ENCODE peak calls at places on chromosome 21, in ten cellular contexts. One of them, this sample, is unnamed.

GRCh38 chr21:34360488-34361241 is 3.1 kb upstream of the KCNE2 start:
- DNase-seq in AG04450: no peak
- DNase-seq in fibroblast of mammary gland: no peak
- DNase-seq in colonic mucosa: no peak
- DNase-seq in mucosa of descending colon: no peak
- DNase-seq in IMR-90: no peak
- DNase-seq in HCT116: no peak
- DNase-seq in glutamatergic neuron: no peak
- DNase-seq in A549: no peak
- DNase-seq in CD8-positive, alpha-beta T cell: no peak
- DNase-seq in this sample: no peak

GRCh38 chr21:20315044-20315443 is 683.2 kb upstream of the NCAM2 start:
- DNase-seq in HCT116: no peak
- DNase-seq in IMR-90: no peak
- DNase-seq in colonic mucosa: no peak
- DNase-seq in fibroblast of mammary gland: no peak
- DNase-seq in glutamatergic neuron: no peak
- DNase-seq in A549: no peak
- DNase-seq in AG04450: no peak
- DNase-seq in CD8-positive, alpha-beta T cell: no peak
- DNase-seq in mucosa of descending colon: no peak
- DNase-seq in this sample: no peak

GRCh38 chr21:39788383-39788782 is 43.4 kb downstream of the IGSF5 start:
- DNase-seq in fibroblast of mammary gland: peak; percentile 15
- DNase-seq in IMR-90: peak; percentile 12
- DNase-seq in A549: peak; percentile 67
- DNase-seq in mucosa of descending colon: peak; percentile 63
- DNase-seq in colonic mucosa: peak; percentile 75
- DNase-seq in CD8-positive, alpha-beta T cell: no peak
- DNase-seq in HCT116: peak; percentile 66
- DNase-seq in AG04450: no peak
- DNase-seq in glutamatergic neuron: peak; percentile 63
- DNase-seq in this sample: no peak

GRCh38 chr21:32364801-32365200 is 28.0 kb downstream of the URB1 start:
- DNase-seq in glutamatergic neuron: no peak
- DNase-seq in HCT116: no peak
- DNase-seq in AG04450: no peak
- DNase-seq in mucosa of descending colon: no peak
- DNase-seq in fibroblast of mammary gland: no peak
- DNase-seq in IMR-90: no peak
- DNase-seq in CD8-positive, alpha-beta T cell: no peak
- DNase-seq in colonic mucosa: no peak
- DNase-seq in A549: no peak
- DNase-seq in this sample: no peak

GRCh38 chr21:35026617-35027557 is 22.2 kb downstream of the RUNX1 start:
- DNase-seq in CD8-positive, alpha-beta T cell: peak; percentile 80
- DNase-seq in IMR-90: peak; percentile 48
- DNase-seq in mucosa of descending colon: peak; percentile 90
- DNase-seq in fibroblast of mammary gland: no peak
- DNase-seq in HCT116: no peak
- DNase-seq in glutamatergic neuron: peak; percentile 63
- DNase-seq in AG04450: no peak
- DNase-seq in colonic mucosa: peak; percentile 63
- DNase-seq in A549: no peak
- DNase-seq in this sample: no peak

GRCh38 chr21:33110340-33110715 is 40.4 kb downstream of the OLIG1 start:
- DNase-seq in AG04450: no peak
- DNase-seq in mucosa of descending colon: no peak
- DNase-seq in CD8-positive, alpha-beta T cell: no peak
- DNase-seq in IMR-90: no peak
- DNase-seq in colonic mucosa: no peak
- DNase-seq in HCT116: no peak
- DNase-seq in A549: no peak
- DNase-seq in fibroblast of mammary gland: no peak
- DNase-seq in glutamatergic neuron: no peak
- DNase-seq in this sample: no peak

GRCh38 chr21:43957629-43958362 is 54.3 kb upstream of the TRAPPC10 start:
- DNase-seq in glutamatergic neuron: no peak
- DNase-seq in fibroblast of mammary gland: no peak
- DNase-seq in IMR-90: no peak
- DNase-seq in mucosa of descending colon: no peak
- DNase-seq in colonic mucosa: no peak
- DNase-seq in AG04450: no peak
- DNase-seq in A549: no peak
- DNase-seq in HCT116: no peak
- DNase-seq in CD8-positive, alpha-beta T cell: no peak
- DNase-seq in this sample: no peak

GRCh38 chr21:16419188-16419874 is 689.5 kb downstream of the USP25 start:
- DNase-seq in IMR-90: peak; percentile 57
- DNase-seq in mucosa of descending colon: no peak
- DNase-seq in glutamatergic neuron: peak; percentile 23
- DNase-seq in HCT116: no peak
- DNase-seq in colonic mucosa: peak; percentile 30
- DNase-seq in AG04450: peak; percentile 63
- DNase-seq in fibroblast of mammary gland: peak; percentile 93
- DNase-seq in CD8-positive, alpha-beta T cell: no peak
- DNase-seq in A549: no peak
- DNase-seq in this sample: peak; percentile 87

GRCh38 chr21:25867041-25867440 is 132.3 kb downstream of the GABPA start:
- DNase-seq in fibroblast of mammary gland: no peak
- DNase-seq in HCT116: no peak
- DNase-seq in mucosa of descending colon: no peak
- DNase-seq in AG04450: no peak
- DNase-seq in IMR-90: no peak
- DNase-seq in A549: no peak
- DNase-seq in colonic mucosa: no peak
- DNase-seq in CD8-positive, alpha-beta T cell: no peak
- DNase-seq in glutamatergic neuron: no peak
- DNase-seq in this sample: no peak

GRCh38 chr21:25870084-25870483 is 135.3 kb downstream of the GABPA start:
- DNase-seq in mucosa of descending colon: no peak
- DNase-seq in fibroblast of mammary gland: no peak
- DNase-seq in IMR-90: no peak
- DNase-seq in CD8-positive, alpha-beta T cell: no peak
- DNase-seq in A549: no peak
- DNase-seq in colonic mucosa: no peak
- DNase-seq in AG04450: no peak
- DNase-seq in HCT116: no peak
- DNase-seq in glutamatergic neuron: no peak
- DNase-seq in this sample: no peak

GRCh38 chr21:25871566-25871965 is 136.8 kb downstream of the GABPA start:
- DNase-seq in glutamatergic neuron: no peak
- DNase-seq in A549: no peak
- DNase-seq in CD8-positive, alpha-beta T cell: no peak
- DNase-seq in colonic mucosa: no peak
- DNase-seq in fibroblast of mammary gland: no peak
- DNase-seq in mucosa of descending colon: no peak
- DNase-seq in AG04450: no peak
- DNase-seq in IMR-90: no peak
- DNase-seq in HCT116: no peak
- DNase-seq in this sample: no peak

DNA sequence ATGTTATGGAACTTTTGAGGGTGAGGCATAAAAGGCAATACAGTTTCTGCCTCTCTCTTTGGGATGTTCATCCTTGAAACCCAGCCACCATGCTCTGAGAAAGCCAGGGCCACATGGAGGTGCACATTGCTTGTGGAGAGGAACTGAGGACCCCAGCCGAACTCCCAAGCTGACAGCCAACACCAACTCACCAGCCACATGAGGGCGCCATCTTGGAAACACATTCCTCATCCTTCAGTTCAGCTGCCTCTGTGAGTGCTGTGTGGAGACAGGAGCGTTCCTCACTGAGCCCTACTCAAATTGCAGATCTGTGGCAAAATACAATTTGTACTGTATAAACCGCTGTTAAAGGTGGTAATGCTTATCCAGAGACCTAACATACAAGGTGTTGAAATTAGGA is 137.5 kb downstream of the GABPA start:
- DNase-seq in colonic mucosa: no peak
- DNase-seq in fibroblast of mammary gland: no peak
- DNase-seq in HCT116: no peak
- DNase-seq in IMR-90: no peak
- DNase-seq in glutamatergic neuron: no peak
- DNase-seq in AG04450: no peak
- DNase-seq in mucosa of descending colon: no peak
- DNase-seq in CD8-positive, alpha-beta T cell: no peak
- DNase-seq in A549: no peak
- DNase-seq in this sample: no peak
- TF ChIP-seq CTCF in colonic mucosa: no peak
- TF ChIP-seq CTCF in fibroblast of mammary gland: no peak
- TF ChIP-seq CTCF in HCT116: peak; percentile 19
- TF ChIP-seq CTCF in IMR-90: no peak
- TF ChIP-seq CTCF in glutamatergic neuron: no peak
- TF ChIP-seq CTCF in AG04450: no peak
- TF ChIP-seq CTCF in mucosa of descending colon: no peak
- TF ChIP-seq CTCF in CD8-positive, alpha-beta T cell: no peak
- TF ChIP-seq CTCF in A549: no peak
- TF ChIP-seq CTCF in this sample: no peak

GRCh38 chr21:36260030-36260787 is 59.8 kb upstream of the MORC3 start:
- DNase-seq in CD8-positive, alpha-beta T cell: peak; percentile 19
- DNase-seq in glutamatergic neuron: no peak
- DNase-seq in A549: peak; percentile 46
- DNase-seq in mucosa of descending colon: no peak
- DNase-seq in HCT116: peak; percentile 24
- DNase-seq in fibroblast of mammary gland: peak; percentile 68
- DNase-seq in IMR-90: peak; percentile 73
- DNase-seq in AG04450: peak; percentile 36
- DNase-seq in colonic mucosa: peak; percentile 69
- DNase-seq in this sample: no peak

GRCh38 chr21:36263797-36264196 is 56.2 kb upstream of the MORC3 start:
- DNase-seq in A549: no peak
- DNase-seq in glutamatergic neuron: no peak
- DNase-seq in IMR-90: no peak
- DNase-seq in AG04450: no peak
- DNase-seq in CD8-positive, alpha-beta T cell: no peak
- DNase-seq in fibroblast of mammary gland: no peak
- DNase-seq in colonic mucosa: no peak
- DNase-seq in HCT116: no peak
- DNase-seq in mucosa of descending colon: no peak
- DNase-seq in this sample: no peak

GRCh38 chr21:36257657-36258056 is 62.3 kb upstream of the MORC3 start:
- DNase-seq in glutamatergic neuron: no peak
- DNase-seq in HCT116: no peak
- DNase-seq in colonic mucosa: no peak
- DNase-seq in CD8-positive, alpha-beta T cell: no peak
- DNase-seq in mucosa of descending colon: no peak
- DNase-seq in IMR-90: no peak
- DNase-seq in AG04450: no peak
- DNase-seq in A549: no peak
- DNase-seq in fibroblast of mammary gland: no peak
- DNase-seq in this sample: no peak

GRCh38 chr21:36261459-36261858 is 58.5 kb upstream of the MORC3 start:
- DNase-seq in CD8-positive, alpha-beta T cell: no peak
- DNase-seq in fibroblast of mammary gland: no peak
- DNase-seq in glutamatergic neuron: no peak
- DNase-seq in IMR-90: no peak
- DNase-seq in colonic mucosa: no peak
- DNase-seq in AG04450: no peak
- DNase-seq in mucosa of descending colon: no peak
- DNase-seq in HCT116: no peak
- DNase-seq in A549: no peak
- DNase-seq in this sample: no peak

DNA sequence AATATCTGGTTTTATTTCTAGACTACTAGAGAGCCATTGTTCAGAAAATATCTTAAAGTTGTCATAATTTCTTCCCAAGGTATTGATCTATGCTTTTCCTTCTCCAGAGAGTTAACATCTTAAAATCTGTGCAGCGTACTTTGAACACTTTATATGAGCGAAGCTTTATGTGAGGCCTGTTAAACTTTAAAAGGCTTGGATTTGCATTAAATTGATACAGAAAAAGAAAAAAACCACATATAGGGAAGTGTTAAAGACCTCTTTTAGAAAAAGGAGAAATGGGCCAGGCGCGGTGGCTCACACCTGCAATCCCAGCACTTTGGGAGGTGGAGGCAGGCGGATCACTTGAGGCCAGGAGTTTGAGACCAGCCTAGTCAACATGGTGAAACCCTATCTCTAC is 59.2 kb upstream of the MORC3 start:
- DNase-seq in colonic mucosa: no peak
- DNase-seq in A549: no peak
- DNase-seq in mucosa of descending colon: no peak
- DNase-seq in AG04450: no peak
- DNase-seq in fibroblast of mammary gland: no peak
- DNase-seq in glutamatergic neuron: no peak
- DNase-seq in HCT116: no peak
- DNase-seq in IMR-90: no peak
- DNase-seq in CD8-positive, alpha-beta T cell: no peak
- DNase-seq in this sample: no peak
- TF ChIP-seq CTCF in colonic mucosa: no peak
- TF ChIP-seq CTCF in A549: no peak
- TF ChIP-seq CTCF in mucosa of descending colon: no peak
- TF ChIP-seq CTCF in AG04450: no peak
- TF ChIP-seq CTCF in fibroblast of mammary gland: no peak
- TF ChIP-seq CTCF in glutamatergic neuron: peak; percentile 17
- TF ChIP-seq CTCF in HCT116: no peak
- TF ChIP-seq CTCF in IMR-90: no peak
- TF ChIP-seq CTCF in CD8-positive, alpha-beta T cell: peak; percentile 29
- TF ChIP-seq CTCF in this sample: no peak

DNA sequence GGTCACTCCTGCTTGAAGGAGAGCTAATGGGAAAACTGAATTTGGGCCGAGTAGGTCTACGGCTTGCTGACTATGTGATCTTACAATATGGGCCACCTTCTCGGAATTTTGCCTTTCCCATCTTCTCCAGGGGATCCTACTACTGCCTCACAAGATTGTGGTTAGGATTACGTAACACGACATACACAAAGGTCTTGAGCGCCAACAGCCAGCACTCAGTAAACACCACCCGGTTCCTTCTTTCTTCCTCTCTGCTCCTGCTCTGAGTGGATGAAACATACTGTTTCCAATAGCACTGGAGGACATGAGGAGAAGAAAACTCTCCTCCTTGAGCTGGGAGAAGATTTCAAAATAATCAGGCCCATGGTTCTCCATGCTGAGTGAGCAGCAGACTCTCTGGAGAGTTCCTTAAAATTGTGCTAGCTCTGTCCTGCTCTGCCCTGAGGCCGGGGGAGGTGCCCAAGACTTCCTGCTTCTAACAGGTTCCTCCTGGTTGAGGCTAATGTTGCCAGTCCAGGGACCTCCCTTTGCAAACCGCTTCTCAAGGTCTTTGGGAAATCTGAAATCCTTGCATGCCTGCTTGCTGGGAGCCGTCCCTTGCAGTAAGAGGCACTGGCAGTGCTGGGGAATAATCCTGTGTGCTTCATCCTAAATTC is 29.5 kb upstream of the MX1 start:
- DNase-seq in IMR-90: no peak
- DNase-seq in fibroblast of mammary gland: peak; percentile 33
- DNase-seq in colonic mucosa: peak; percentile 62
- DNase-seq in AG04450: no peak
- DNase-seq in A549: no peak
- DNase-seq in HCT116: no peak
- DNase-seq in CD8-positive, alpha-beta T cell: no peak
- DNase-seq in glutamatergic neuron: no peak
- DNase-seq in mucosa of descending colon: no peak
- DNase-seq in this sample: no peak
- TF ChIP-seq CTCF in IMR-90: no peak
- TF ChIP-seq CTCF in fibroblast of mammary gland: no peak
- TF ChIP-seq CTCF in colonic mucosa: no peak
- TF ChIP-seq CTCF in AG04450: no peak
- TF ChIP-seq CTCF in A549: no peak
- TF ChIP-seq CTCF in HCT116: no peak
- TF ChIP-seq CTCF in CD8-positive, alpha-beta T cell: no peak
- TF ChIP-seq CTCF in glutamatergic neuron: no peak
- TF ChIP-seq CTCF in mucosa of descending colon: no peak
- TF ChIP-seq CTCF in this sample: no peak

GRCh38 chr21:36169465-36170128 is 13.0 kb downstream of the DOP1B start:
- DNase-seq in colonic mucosa: no peak
- DNase-seq in HCT116: no peak
- DNase-seq in A549: no peak
- DNase-seq in fibroblast of mammary gland: no peak
- DNase-seq in IMR-90: no peak
- DNase-seq in mucosa of descending colon: peak; percentile 36
- DNase-seq in CD8-positive, alpha-beta T cell: no peak
- DNase-seq in AG04450: no peak
- DNase-seq in glutamatergic neuron: no peak
- DNase-seq in this sample: no peak
- TF ChIP-seq CTCF in colonic mucosa: no peak
- TF ChIP-seq CTCF in HCT116: peak; percentile 39
- TF ChIP-seq CTCF in A549: no peak
- TF ChIP-seq CTCF in fibroblast of mammary gland: peak; percentile 5
- TF ChIP-seq CTCF in IMR-90: no peak
- TF ChIP-seq CTCF in mucosa of descending colon: no peak
- TF ChIP-seq CTCF in CD8-positive, alpha-beta T cell: no peak
- TF ChIP-seq CTCF in AG04450: no peak
- TF ChIP-seq CTCF in glutamatergic neuron: no peak
- TF ChIP-seq CTCF in this sample: no peak